ENCODE peak calls at places on chromosomes 12 and 14, in five cellular contexts. One of them, this sample, is unnamed.

GRCh38 chr12:127555071-127555470 is 711.9 kb upstream of the TMEM132C start:
- DNase-seq in fibroblast of lung: no peak
- DNase-seq in HCT116: no peak
- DNase-seq in HepG2: no peak
- DNase-seq in GM12878: no peak
- DNase-seq in this sample: no peak

GRCh38 chr14:35940291-35940690 is 114.2 kb downstream of the BRMS1L start:
- DNase-seq in fibroblast of lung: peak; percentile 6
- DNase-seq in HCT116: no peak
- DNase-seq in HepG2: no peak
- DNase-seq in GM12878: peak; percentile 73
- DNase-seq in this sample: peak; percentile 9

GRCh38 chr12:65449400-65449799 is 170.9 kb downstream of the MSRB3 start:
- DNase-seq in fibroblast of lung: peak; percentile 43
- DNase-seq in HCT116: no peak
- DNase-seq in HepG2: no peak
- DNase-seq in GM12878: no peak
- DNase-seq in this sample: peak; percentile 67

GRCh38 chr12:12661086-12661485 is 34.9 kb downstream of the GPR19 start:
- DNase-seq in fibroblast of lung: peak; percentile 79
- DNase-seq in HCT116: no peak
- DNase-seq in HepG2: no peak
- DNase-seq in GM12878: no peak
- DNase-seq in this sample: peak; percentile 88

GRCh38 chr12:26276709-26277108 is 81.3 kb downstream of the SSPN start:
- DNase-seq in fibroblast of lung: no peak
- DNase-seq in HCT116: no peak
- DNase-seq in HepG2: no peak
- DNase-seq in GM12878: no peak
- DNase-seq in this sample: no peak

GRCh38 chr12:98646165-98646764 is 1.2 kb downstream of the APAF1 start:
- DNase-seq in fibroblast of lung: peak; percentile 34
- DNase-seq in HCT116: peak; percentile 15
- DNase-seq in HepG2: peak; percentile 5
- DNase-seq in GM12878: no peak
- DNase-seq in this sample: peak; percentile 63

GRCh38 chr14:102424923-102425322 is 62.2 kb downstream of the TECPR2 start:
- DNase-seq in fibroblast of lung: no peak
- DNase-seq in HCT116: no peak
- DNase-seq in HepG2: no peak
- DNase-seq in GM12878: no peak
- DNase-seq in this sample: no peak

GRCh38 chr14:105087308-105087962 is 22.2 kb upstream of the GPR132 start:
- DNase-seq in fibroblast of lung: peak; percentile 27
- DNase-seq in HCT116: no peak
- DNase-seq in HepG2: no peak
- DNase-seq in GM12878: no peak
- DNase-seq in this sample: peak; percentile 86

GRCh38 chr12:98274430-98275130 is 240.8 kb upstream of the TMPO start:
- DNase-seq in fibroblast of lung: no peak
- DNase-seq in HCT116: no peak
- DNase-seq in HepG2: no peak
- DNase-seq in GM12878: peak; percentile 71
- DNase-seq in this sample: no peak

GRCh38 chr12:26723379-26724308 is 109.3 kb downstream of the ITPR2 start:
- DNase-seq in fibroblast of lung: peak; percentile 59
- DNase-seq in HCT116: no peak
- DNase-seq in HepG2: no peak
- DNase-seq in GM12878: no peak
- DNase-seq in this sample: peak; percentile 61

GRCh38 chr12:5085896-5086295 is 42.2 kb downstream of the KCNA5 start:
- DNase-seq in fibroblast of lung: peak; percentile 86
- DNase-seq in HCT116: no peak
- DNase-seq in HepG2: no peak
- DNase-seq in GM12878: no peak
- DNase-seq in this sample: peak; percentile 93

GRCh38 chr12:57864382-57864781 is 17.9 kb upstream of the CTDSP2 start:
- DNase-seq in fibroblast of lung: no peak
- DNase-seq in HCT116: no peak
- DNase-seq in HepG2: no peak
- DNase-seq in GM12878: no peak
- DNase-seq in this sample: peak; percentile 80

GRCh38 chr14:53151867-53152626 is 1.1 kb downstream of the DDHD1 start:
- DNase-seq in fibroblast of lung: peak; percentile 41
- DNase-seq in HCT116: peak; percentile 34
- DNase-seq in HepG2: peak; percentile 29
- DNase-seq in GM12878: no peak
- DNase-seq in this sample: peak; percentile 79

GRCh38 chr14:88554458-88555286 is at the start of gene PTPN21:
- DNase-seq in fibroblast of lung: peak; percentile 53
- DNase-seq in HCT116: no peak
- DNase-seq in HepG2: peak; percentile 43
- DNase-seq in GM12878: no peak
- DNase-seq in this sample: peak; percentile 88

GRCh38 chr12:27460471-27460978 is 14.0 kb downstream of the SMCO2 start:
- DNase-seq in fibroblast of lung: no peak
- DNase-seq in HCT116: no peak
- DNase-seq in HepG2: no peak
- DNase-seq in GM12878: peak; percentile 4
- DNase-seq in this sample: peak; percentile 9

GRCh38 chr12:108564724-108565123 is 2.3 kb downstream of the ISCU start:
- DNase-seq in fibroblast of lung: no peak
- DNase-seq in HCT116: no peak
- DNase-seq in HepG2: no peak
- DNase-seq in GM12878: no peak
- DNase-seq in this sample: no peak

GRCh38 chr12:66131067-66131688 is 628 bp upstream of the LLPH start:
- DNase-seq in fibroblast of lung: no peak
- DNase-seq in HCT116: no peak
- DNase-seq in HepG2: no peak
- DNase-seq in GM12878: no peak
- DNase-seq in this sample: peak; percentile 26

GRCh38 chr14:51849095-51849494 is 11.3 kb upstream of the GNG2 start:
- DNase-seq in fibroblast of lung: no peak
- DNase-seq in HCT116: no peak
- DNase-seq in HepG2: no peak
- DNase-seq in GM12878: no peak
- DNase-seq in this sample: peak; percentile 76

GRCh38 chr14:90198541-90198940 is 57.8 kb upstream of the PSMC1 start:
- DNase-seq in fibroblast of lung: no peak
- DNase-seq in HCT116: no peak
- DNase-seq in HepG2: no peak
- DNase-seq in GM12878: no peak
- DNase-seq in this sample: no peak

GRCh38 chr12:25682421-25682820 is 129.3 kb upstream of the LMNTD1 start:
- DNase-seq in fibroblast of lung: no peak
- DNase-seq in HCT116: no peak
- DNase-seq in HepG2: no peak
- DNase-seq in GM12878: no peak
- DNase-seq in this sample: peak; percentile 65

GRCh38 chr12:57214398-57214781 is 2.2 kb upstream of the NXPH4 start:
- DNase-seq in fibroblast of lung: peak; percentile 54
- DNase-seq in HCT116: no peak
- DNase-seq in HepG2: peak; percentile 51
- DNase-seq in GM12878: no peak
- DNase-seq in this sample: peak; percentile 75

GRCh38 chr14:64387232-64387737 is 868 bp upstream of the MTHFD1 start:
- DNase-seq in fibroblast of lung: peak; percentile 32
- DNase-seq in HCT116: no peak
- DNase-seq in HepG2: peak; percentile 10
- DNase-seq in GM12878: no peak
- DNase-seq in this sample: peak; percentile 59

GRCh38 chr12:48978291-48978740 is at the start of gene WNT1:
- DNase-seq in fibroblast of lung: no peak
- DNase-seq in HCT116: no peak
- DNase-seq in HepG2: no peak
- DNase-seq in GM12878: no peak
- DNase-seq in this sample: peak; percentile 42

GRCh38 chr12:48980953-48981756 is 3.0 kb downstream of the WNT1 start:
- DNase-seq in fibroblast of lung: no peak
- DNase-seq in HCT116: no peak
- DNase-seq in HepG2: no peak
- DNase-seq in GM12878: no peak
- DNase-seq in this sample: peak; percentile 66

GRCh38 chr12:48978741-48979601 is 849 bp downstream of the WNT1 start:
- DNase-seq in fibroblast of lung: no peak
- DNase-seq in HCT116: no peak
- DNase-seq in HepG2: no peak
- DNase-seq in GM12878: no peak
- DNase-seq in this sample: no peak

GRCh38 chr12:48980389-48980952 is 2.3 kb downstream of the WNT1 start:
- DNase-seq in fibroblast of lung: no peak
- DNase-seq in HCT116: no peak
- DNase-seq in HepG2: no peak
- DNase-seq in GM12878: no peak
- DNase-seq in this sample: no peak

DNA sequence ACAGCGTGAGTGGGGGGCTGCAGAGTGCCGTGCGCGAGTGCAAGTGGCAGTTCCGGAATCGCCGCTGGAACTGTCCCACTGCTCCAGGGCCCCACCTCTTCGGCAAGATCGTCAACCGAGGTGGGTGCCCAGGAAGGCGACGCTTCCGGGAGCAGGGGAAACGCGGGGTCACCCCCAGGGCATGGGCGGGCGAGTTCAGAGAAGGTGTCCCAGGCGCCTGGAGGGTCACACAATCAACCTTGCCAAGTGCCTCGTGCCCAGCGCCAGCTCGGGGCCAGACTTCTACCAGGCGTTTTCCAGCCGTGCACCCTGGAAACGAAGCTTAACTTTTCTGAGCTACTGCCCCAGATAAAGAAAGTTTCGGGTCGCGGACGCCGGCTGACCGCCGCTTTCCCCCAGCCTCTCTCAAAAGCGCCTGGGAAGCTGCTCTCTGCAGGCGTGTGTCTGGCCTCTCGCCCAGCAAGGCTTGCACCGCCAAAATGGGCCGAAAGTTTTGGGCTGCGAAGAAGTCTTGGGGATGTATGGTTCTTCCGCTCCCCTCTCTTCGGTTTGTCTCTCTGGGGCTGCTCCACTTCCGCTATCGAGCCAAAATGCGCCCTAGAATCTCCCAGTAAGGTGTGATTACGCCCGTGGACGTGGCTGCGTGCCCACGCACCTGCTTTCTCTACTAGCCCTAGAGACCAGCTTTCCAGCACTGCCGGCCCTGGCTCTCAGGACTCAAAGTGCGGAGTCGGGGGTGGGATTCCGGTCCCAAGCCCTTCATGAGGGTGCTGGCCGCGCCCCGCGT is 1.7 kb downstream of the WNT1 start:
- DNase-seq in fibroblast of lung: no peak
- DNase-seq in HCT116: no peak
- DNase-seq in HepG2: no peak
- DNase-seq in GM12878: no peak
- DNase-seq in this sample: peak; percentile 42
- H3K27me3 ChIP-seq in fibroblast of lung: peaks cover 80% of the 10 kb centered on the region
- H3K27me3 ChIP-seq in HCT116: peaks cover 8% of the 10 kb centered on the region
- H3K27me3 ChIP-seq in HepG2: peaks cover 75% of the 10 kb centered on the region
- H3K27me3 ChIP-seq in GM12878: peaks cover 26% of the 10 kb centered on the region
- H3K27me3 ChIP-seq in this sample: peaks cover 62% of the 10 kb centered on the region

GRCh38 chr12:2812290-2813213 is at the start of gene ITFG2:
- DNase-seq in fibroblast of lung: peak; percentile 99
- DNase-seq in HCT116: peak; percentile 97
- DNase-seq in HepG2: peak; percentile 98
- DNase-seq in GM12878: peak; percentile 93
- DNase-seq in this sample: peak; percentile 99

GRCh38 chr12:2811791-2812190 is 677 bp upstream of the ITFG2 start:
- DNase-seq in fibroblast of lung: no peak
- DNase-seq in HCT116: no peak
- DNase-seq in HepG2: no peak
- DNase-seq in GM12878: no peak
- DNase-seq in this sample: no peak

GRCh38 chr12:2813573-2814185 is 1.2 kb downstream of the ITFG2 start:
- DNase-seq in fibroblast of lung: peak; percentile 75
- DNase-seq in HCT116: peak; percentile 41
- DNase-seq in HepG2: peak; percentile 69
- DNase-seq in GM12878: no peak
- DNase-seq in this sample: peak; percentile 91

GRCh38 chr12:2813214-2813554 is 716 bp downstream of the ITFG2 start:
- DNase-seq in fibroblast of lung: no peak
- DNase-seq in HCT116: no peak
- DNase-seq in HepG2: no peak
- DNase-seq in GM12878: no peak
- DNase-seq in this sample: no peak
- H2AFZ ChIP-seq in fibroblast of lung: peak overlapping the region; percentile 45
- H2AFZ ChIP-seq in HCT116: no peak overlapping the region
- H2AFZ ChIP-seq in HepG2: no peak overlapping the region
- H2AFZ ChIP-seq in GM12878: peak overlapping the region; percentile 90
- H2AFZ ChIP-seq in this sample: peak overlapping the region; percentile 87

GRCh38 chr12:71195338-71195896 is 37.6 kb upstream of the TSPAN8 start:
- DNase-seq in fibroblast of lung: no peak
- DNase-seq in HCT116: no peak
- DNase-seq in HepG2: no peak
- DNase-seq in GM12878: no peak
- DNase-seq in this sample: no peak
- H3K9ac ChIP-seq in fibroblast of lung: no peak overlapping the region
- H3K9ac ChIP-seq in HCT116: no peak overlapping the region
- H3K9ac ChIP-seq in HepG2: no peak overlapping the region
- H3K9ac ChIP-seq in GM12878: no peak overlapping the region
- H3K9ac ChIP-seq in this sample: no peak overlapping the region

GRCh38 chr14:73236752-73237218 is 521 bp upstream of the PAPLN start:
- DNase-seq in fibroblast of lung: no peak
- DNase-seq in HCT116: no peak
- DNase-seq in HepG2: no peak
- DNase-seq in GM12878: no peak
- DNase-seq in this sample: no peak

GRCh38 chr14:73234586-73235394 is 2.5 kb upstream of the PAPLN start:
- DNase-seq in fibroblast of lung: no peak
- DNase-seq in HCT116: no peak
- DNase-seq in HepG2: no peak
- DNase-seq in GM12878: no peak
- DNase-seq in this sample: no peak

GRCh38 chr14:73236157-73236556 is 1.1 kb upstream of the PAPLN start:
- DNase-seq in fibroblast of lung: no peak
- DNase-seq in HCT116: no peak
- DNase-seq in HepG2: no peak
- DNase-seq in GM12878: no peak
- DNase-seq in this sample: no peak

GRCh38 chr14:73234029-73234428 is 3.3 kb upstream of the PAPLN start:
- DNase-seq in fibroblast of lung: no peak
- DNase-seq in HCT116: no peak
- DNase-seq in HepG2: no peak
- DNase-seq in GM12878: no peak
- DNase-seq in this sample: no peak

DNA sequence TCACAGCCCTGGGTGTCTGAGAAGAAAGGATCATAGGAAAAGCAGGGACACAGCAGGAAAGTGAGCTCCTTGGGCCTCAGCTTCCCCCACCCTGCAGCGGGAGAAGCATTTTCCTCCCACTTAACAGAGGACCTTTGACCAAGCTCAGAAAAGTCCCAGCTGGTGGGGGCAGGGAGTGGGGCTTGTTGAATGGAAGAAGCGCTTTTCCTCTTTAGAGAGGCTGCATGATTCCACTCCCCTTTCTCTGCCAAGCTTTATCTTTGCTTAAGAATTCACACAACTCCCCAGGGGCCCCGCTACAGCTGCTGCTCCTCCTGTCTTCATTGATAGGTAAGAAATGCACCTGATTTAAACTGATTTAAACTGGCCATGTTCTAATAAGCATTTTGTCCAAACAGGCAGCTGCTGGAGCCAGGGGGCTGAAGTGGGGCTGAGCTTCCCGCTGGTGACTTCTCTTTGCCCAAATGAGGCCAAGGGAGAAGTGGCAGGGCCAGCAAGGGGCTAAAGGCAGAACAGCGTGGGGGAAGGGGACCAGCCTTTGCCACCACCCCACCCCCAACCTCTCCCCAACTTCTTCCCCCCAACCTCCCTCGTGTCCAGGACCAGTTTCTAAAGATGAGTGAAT is 1.7 kb upstream of the PAPLN start:
- DNase-seq in fibroblast of lung: peak; percentile 43
- DNase-seq in HCT116: no peak
- DNase-seq in HepG2: no peak
- DNase-seq in GM12878: no peak
- DNase-seq in this sample: no peak
- H3K27me3 ChIP-seq in fibroblast of lung: peaks cover 35% of the 10 kb centered on the region
- H3K27me3 ChIP-seq in HCT116: peaks cover 14% of the 10 kb centered on the region
- H3K27me3 ChIP-seq in HepG2: peaks cover 71% of the 10 kb centered on the region
- H3K27me3 ChIP-seq in GM12878: peaks cover 26% of the 10 kb centered on the region
- H3K27me3 ChIP-seq in this sample: peaks cover 38% of the 10 kb centered on the region